ENCODE peak calls at places on chromosomes 7 and 10, in four cellular contexts. S is K562, H is GM12878, W is HepG2. T is an unnamed sample.

GRCh38 chr10:78529262-78529661 is 495.6 kb downstream of the RPS24 start:
- DNase-seq in S (no peak), H (no peak), W (no peak), T (no peak)

GRCh38 chr10:14254368-14254767 is 76.4 kb downstream of the FRMD4A start:
- DNase-seq in S (no peak), H (no peak), W (no peak), T (no peak)

GRCh38 chr10:119652361-119652760 is 1.2 kb downstream of the BAG3 start:
- DNase-seq in S (no peak), H (no peak), W (peak; percentile 35), T (peak; percentile 65)

GRCh38 chr10:21675157-21675796 is 141.2 kb downstream of the MLLT10 start:
- DNase-seq in S (peak; percentile 43), H (no peak), W (peak; percentile 64), T (peak; percentile 47)

GRCh38 chr7:8160810-8161209 is 101.2 kb downstream of the ICA1 start:
- DNase-seq in S (no peak), H (no peak), W (no peak), T (no peak)

GRCh38 chr10:7965457-7965856 is 89.0 kb upstream of the GATA3 start:
- DNase-seq in S (no peak), H (no peak), W (no peak), T (no peak)

GRCh38 chr7:22782616-22783232 is 39.9 kb downstream of the TOMM7 start:
- DNase-seq in S (peak; percentile 79), H (no peak), W (peak; percentile 44), T (peak; percentile 79)

GRCh38 chr7:152989889-152990380 is 230.4 kb downstream of the ACTR3B start:
- DNase-seq in S (no peak), H (no peak), W (peak; percentile 31), T (no peak)

GRCh38 chr10:50210876-50211275 is 40.4 kb downstream of the ASAH2 start:
- DNase-seq in S (no peak), H (no peak), W (no peak), T (no peak)

GRCh38 chr10:130043491-130043890 is 67.1 kb downstream of the C10orf143 start:
- DNase-seq in S (no peak), H (no peak), W (no peak), T (no peak)

GRCh38 chr7:47183896-47184629 is 397.8 kb downstream of the TNS3 start:
- DNase-seq in S (no peak), H (no peak), W (no peak), T (no peak)

GRCh38 chr10:100939763-100940344 is 27.1 kb downstream of the SLF2 start:
- DNase-seq in S (no peak), H (no peak), W (no peak), T (no peak)

GRCh38 chr7:16646427-16647081 is 573 bp downstream of the BZW2 start:
- DNase-seq in S (no peak), H (no peak), W (no peak), T (peak; percentile 15)

GRCh38 chr7:17408245-17408903 is 109.9 kb downstream of the AHR start:
- DNase-seq in S (no peak), H (no peak), W (peak; percentile 92), T (no peak)

GRCh38 chr10:80474597-80474910 is 20.4 kb downstream of the TSPAN14 start:
- DNase-seq in S (no peak), H (no peak), W (no peak), T (no peak)

GRCh38 chr10:70542565-70542938 is 60.0 kb downstream of the PRF1 start:
- DNase-seq in S (no peak), H (no peak), W (no peak), T (no peak)

GRCh38 chr7:102439963-102440795 is 6.8 kb downstream of the ORAI2 start:
- DNase-seq in S (peak; percentile 52), H (no peak), W (peak; percentile 72), T (no peak)
- TF ChIP-seq FOXK2 in S (no peak), H (no peak), W (no peak), T (no peak)

DNA sequence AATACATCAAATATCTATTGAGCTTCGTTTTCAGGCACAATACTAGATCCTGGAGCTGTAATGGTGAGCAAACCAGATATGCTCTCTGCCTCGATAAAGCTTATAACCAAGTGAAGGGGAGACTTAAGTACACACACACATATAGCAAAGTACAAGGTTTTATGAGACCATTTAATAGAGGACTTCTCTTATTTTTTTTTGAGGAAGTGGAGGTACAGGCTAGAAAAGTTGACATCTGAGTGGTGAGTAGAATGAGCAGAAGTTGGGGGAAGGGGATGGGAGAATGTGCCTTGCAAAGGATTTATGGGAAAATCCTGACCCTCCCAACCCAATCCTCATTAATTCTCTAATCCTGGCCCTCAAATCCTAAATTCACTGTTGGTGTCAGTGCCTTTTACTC is 7.7 kb downstream of the CCDC136 start:
- DNase-seq in S (no peak), H (no peak), W (no peak), T (no peak)
- TF ChIP-seq FOXK2 in S (no peak), H (no peak), W (no peak), T (no peak)

GRCh38 chr7:122632238-122632637 is 66.7 kb downstream of the RNF133 start:
- DNase-seq in S (no peak), H (no peak), W (no peak), T (no peak)
- TF ChIP-seq FOXK2 in S (no peak), H (no peak), W (no peak), T (no peak)

DNA sequence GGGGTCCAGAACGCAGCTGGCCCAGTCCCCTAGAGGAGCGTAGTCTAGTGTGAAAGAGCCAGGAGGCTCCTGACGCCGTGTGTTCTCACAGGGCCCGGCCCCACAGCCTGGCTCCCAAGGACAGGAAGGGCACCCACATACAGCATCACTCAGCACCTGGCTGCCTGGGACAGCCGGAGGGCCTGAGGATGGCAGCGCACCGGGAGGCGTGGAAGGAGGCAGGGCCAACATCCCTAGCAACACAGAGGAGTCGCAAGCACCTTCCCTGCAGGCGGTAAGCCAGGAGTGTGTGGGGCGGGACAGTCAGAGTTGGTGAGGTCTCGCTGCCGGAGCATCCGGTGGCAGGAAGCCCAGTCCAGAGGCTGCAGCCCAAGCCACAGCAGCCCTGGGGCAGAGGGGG is 125.8 kb downstream of the MAD1L1 start:
- DNase-seq in S (no peak), H (no peak), W (no peak), T (no peak)
- TF ChIP-seq FOXK2 in S (no peak), H (no peak), W (no peak), T (no peak)

T was measured in HEK293T.